ENCODE peak calls at places on chromosomes 5 and 9, in four cellular contexts. One of them, this sample, is unnamed.

GRCh38 chr9:116087246-116087645 is 66.3 kb upstream of the PAPPA start:
- DNase-seq in GM12878: no peak
- DNase-seq in SK-N-SH: no peak
- DNase-seq in A549: peak; percentile 71
- DNase-seq in this sample: no peak

GRCh38 chr5:149325166-149325735 is 20.0 kb upstream of the GRPEL2 start:
- DNase-seq in GM12878: no peak
- DNase-seq in SK-N-SH: no peak
- DNase-seq in A549: no peak
- DNase-seq in this sample: no peak

GRCh38 chr5:168314735-168315411 is 23.4 kb downstream of the WWC1 start:
- DNase-seq in GM12878: no peak
- DNase-seq in SK-N-SH: no peak
- DNase-seq in A549: peak; percentile 98
- DNase-seq in this sample: peak; percentile 97

GRCh38 chr9:79193001-79193400 is 378.8 kb upstream of the TLE4 start:
- DNase-seq in GM12878: no peak
- DNase-seq in SK-N-SH: no peak
- DNase-seq in A549: no peak
- DNase-seq in this sample: no peak

GRCh38 chr9:127168756-127169506 is 46.5 kb upstream of the ANGPTL2 start:
- DNase-seq in GM12878: no peak
- DNase-seq in SK-N-SH: no peak
- DNase-seq in A549: no peak
- DNase-seq in this sample: no peak

GRCh38 chr5:134440185-134440755 is 28.6 kb upstream of the CDKN2AIPNL start:
- DNase-seq in GM12878: no peak
- DNase-seq in SK-N-SH: no peak
- DNase-seq in A549: no peak
- DNase-seq in this sample: no peak

GRCh38 chr9:129834489-129835127 is 467 bp downstream of the C9orf78 start:
- DNase-seq in GM12878: no peak
- DNase-seq in SK-N-SH: peak; percentile 44
- DNase-seq in A549: no peak
- DNase-seq in this sample: peak; percentile 7

GRCh38 chr9:115997923-115998322 is 155.7 kb upstream of the PAPPA start:
- DNase-seq in GM12878: no peak
- DNase-seq in SK-N-SH: no peak
- DNase-seq in A549: no peak
- DNase-seq in this sample: no peak

GRCh38 chr5:80686757-80687156 is 32.0 kb upstream of the DHFR start:
- DNase-seq in GM12878: no peak
- DNase-seq in SK-N-SH: no peak
- DNase-seq in A549: peak; percentile 9
- DNase-seq in this sample: peak; percentile 6

GRCh38 chr5:134549714-134550113 is 24.2 kb downstream of the JADE2 start:
- DNase-seq in GM12878: no peak
- DNase-seq in SK-N-SH: no peak
- DNase-seq in A549: no peak
- DNase-seq in this sample: no peak

GRCh38 chr9:103364753-103365152 is 369.6 kb downstream of the CYLC2 start:
- DNase-seq in GM12878: no peak
- DNase-seq in SK-N-SH: no peak
- DNase-seq in A549: peak; percentile 18
- DNase-seq in this sample: no peak

GRCh38 chr5:149500922-149501582 is 50.2 kb downstream of the CSNK1A1 start:
- DNase-seq in GM12878: no peak
- DNase-seq in SK-N-SH: no peak
- DNase-seq in A549: no peak
- DNase-seq in this sample: no peak

GRCh38 chr9:35407846-35408245 is 82.1 kb upstream of the RUSC2 start:
- DNase-seq in GM12878: no peak
- DNase-seq in SK-N-SH: no peak
- DNase-seq in A549: no peak
- DNase-seq in this sample: no peak

GRCh38 chr9:16445141-16445920 is 425.1 kb downstream of the BNC2 start:
- DNase-seq in GM12878: no peak
- DNase-seq in SK-N-SH: no peak
- DNase-seq in A549: peak; percentile 82
- DNase-seq in this sample: peak; percentile 0

GRCh38 chr5:145295236-145295635 is 539.9 kb downstream of the PRELID2 start:
- DNase-seq in GM12878: no peak
- DNase-seq in SK-N-SH: no peak
- DNase-seq in A549: no peak
- DNase-seq in this sample: no peak

GRCh38 chr9:18636781-18637180 is 162.8 kb downstream of the ADAMTSL1 start:
- DNase-seq in GM12878: no peak
- DNase-seq in SK-N-SH: no peak
- DNase-seq in A549: no peak
- DNase-seq in this sample: no peak

GRCh38 chr9:35940474-35941467 is 17.2 kb downstream of the OR2S2 start:
- DNase-seq in GM12878: no peak
- DNase-seq in SK-N-SH: no peak
- DNase-seq in A549: no peak
- DNase-seq in this sample: no peak

GRCh38 chr5:134920848-134921575 is 16.1 kb downstream of the PCBD2 start:
- DNase-seq in GM12878: no peak
- DNase-seq in SK-N-SH: no peak
- DNase-seq in A549: no peak
- DNase-seq in this sample: no peak

GRCh38 chr5:144191998-144192397 is 21.3 kb downstream of the KCTD16 start:
- DNase-seq in GM12878: peak; percentile 73
- DNase-seq in SK-N-SH: no peak
- DNase-seq in A549: peak; percentile 91
- DNase-seq in this sample: peak; percentile 42

GRCh38 chr9:85349046-85349445 is 392.7 kb downstream of the AGTPBP1 start:
- DNase-seq in GM12878: no peak
- DNase-seq in SK-N-SH: no peak
- DNase-seq in A549: no peak
- DNase-seq in this sample: no peak

GRCh38 chr5:76718381-76718832 is 2.5 kb downstream of the F2R start:
- DNase-seq in GM12878: no peak
- DNase-seq in SK-N-SH: no peak
- DNase-seq in A549: no peak
- DNase-seq in this sample: no peak

GRCh38 chr5:148060309-148060708 is 3.5 kb upstream of the SPINK5 start:
- DNase-seq in GM12878: no peak
- DNase-seq in SK-N-SH: no peak
- DNase-seq in A549: no peak
- DNase-seq in this sample: no peak

GRCh38 chr5:106454651-106455415 is 1215.9 kb downstream of the EFNA5 start:
- DNase-seq in GM12878: no peak
- DNase-seq in SK-N-SH: peak; percentile 2
- DNase-seq in A549: peak; percentile 55
- DNase-seq in this sample: peak; percentile 5

GRCh38 chr5:97181856-97182545 is 1.0 kb downstream of the RIOK2 start:
- DNase-seq in GM12878: no peak
- DNase-seq in SK-N-SH: no peak
- DNase-seq in A549: no peak
- DNase-seq in this sample: no peak

GRCh38 chr5:43638556-43638955 is 35.6 kb downstream of the NNT start:
- DNase-seq in GM12878: no peak
- DNase-seq in SK-N-SH: no peak
- DNase-seq in A549: no peak
- DNase-seq in this sample: no peak

GRCh38 chr9:131358438-131359029 is 35.4 kb upstream of the PRRC2B start:
- DNase-seq in GM12878: no peak
- DNase-seq in SK-N-SH: no peak
- DNase-seq in A549: no peak
- DNase-seq in this sample: no peak

GRCh38 chr5:34897646-34898045 is 17.7 kb downstream of the RAD1 start:
- DNase-seq in GM12878: no peak
- DNase-seq in SK-N-SH: no peak
- DNase-seq in A549: no peak
- DNase-seq in this sample: no peak

GRCh38 chr9:129584136-129584535 is 36.8 kb downstream of the C9orf50 start:
- DNase-seq in GM12878: peak; percentile 76
- DNase-seq in SK-N-SH: peak; percentile 85
- DNase-seq in A549: peak; percentile 86
- DNase-seq in this sample: peak; percentile 82

GRCh38 chr9:91421987-91422765 is 1.5 kb downstream of the NFIL3 start:
- DNase-seq in GM12878: no peak
- DNase-seq in SK-N-SH: peak; percentile 29
- DNase-seq in A549: no peak
- DNase-seq in this sample: peak; percentile 40

GRCh38 chr9:37382161-37382981 is 40.1 kb upstream of the GRHPR start:
- DNase-seq in GM12878: peak; percentile 70
- DNase-seq in SK-N-SH: no peak
- DNase-seq in A549: no peak
- DNase-seq in this sample: no peak

GRCh38 chr5:137649228-137649890 is 86.5 kb downstream of the KLHL3 start:
- DNase-seq in GM12878: no peak
- DNase-seq in SK-N-SH: no peak
- DNase-seq in A549: no peak
- DNase-seq in this sample: no peak
- TF ChIP-seq PBX3 in GM12878: no peak
- TF ChIP-seq PBX3 in SK-N-SH: no peak
- TF ChIP-seq PBX3 in A549: no peak
- TF ChIP-seq PBX3 in this sample: no peak

DNA sequence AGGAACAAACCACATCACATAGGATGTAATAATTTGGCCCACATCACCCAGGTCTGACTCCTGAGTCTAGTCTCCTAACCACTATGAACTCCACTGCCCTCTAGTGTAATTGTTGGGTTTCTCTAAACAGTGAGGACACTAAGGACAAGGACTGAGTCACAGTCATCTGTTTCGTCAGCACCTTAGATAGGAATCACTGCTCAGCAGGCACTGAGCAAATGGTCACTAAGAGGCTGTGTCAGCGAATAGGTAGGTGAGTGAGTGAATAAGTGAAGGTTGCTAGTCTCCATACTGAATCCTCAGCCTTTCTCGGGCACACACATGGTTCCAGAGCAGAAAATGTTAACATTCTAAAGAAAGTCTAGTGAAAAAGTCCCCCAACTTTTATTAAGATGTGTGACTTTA is 278.6 kb downstream of the SPOCK1 start:
- DNase-seq in GM12878: no peak
- DNase-seq in SK-N-SH: peak; percentile 42
- DNase-seq in A549: peak; percentile 87
- DNase-seq in this sample: peak; percentile 76
- TF ChIP-seq PBX3 in GM12878: no peak
- TF ChIP-seq PBX3 in SK-N-SH: no peak
- TF ChIP-seq PBX3 in A549: no peak
- TF ChIP-seq PBX3 in this sample: no peak

DNA sequence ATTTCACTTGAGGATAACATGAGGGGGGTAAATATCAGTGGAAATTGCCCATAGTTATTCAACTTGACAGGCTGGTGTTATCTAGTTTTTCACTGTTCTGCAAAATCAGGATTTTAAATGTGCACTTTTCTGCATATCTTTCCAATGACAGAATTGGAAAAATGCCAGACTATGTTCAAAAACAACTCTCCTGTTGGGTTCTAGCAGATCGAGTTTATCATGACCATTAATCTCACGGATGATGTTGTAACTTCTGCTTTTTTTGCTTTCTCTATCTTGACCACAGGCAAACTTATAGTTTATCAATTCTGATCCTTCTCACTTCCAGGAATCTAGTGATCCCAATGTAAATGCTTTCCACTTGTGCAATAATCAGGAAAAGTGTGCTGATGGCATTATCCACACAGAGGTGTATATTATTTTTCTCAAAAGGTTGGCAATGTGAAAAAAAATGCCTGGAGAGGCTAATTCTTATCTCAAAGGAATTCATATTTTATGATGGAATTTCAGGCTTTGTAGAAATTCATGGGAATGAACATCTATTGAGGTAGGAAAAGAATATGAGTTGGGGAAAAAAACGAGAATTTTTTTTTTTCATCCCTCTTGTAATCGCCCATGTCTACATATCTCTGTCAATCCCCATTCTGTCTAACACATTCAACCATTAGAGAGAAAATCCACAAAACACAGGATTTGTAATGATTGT is 73.6 kb upstream of the DAB2 start:
- DNase-seq in GM12878: no peak
- DNase-seq in SK-N-SH: no peak
- DNase-seq in A549: no peak
- DNase-seq in this sample: no peak
- TF ChIP-seq PBX3 in GM12878: no peak
- TF ChIP-seq PBX3 in SK-N-SH: peak; percentile 75
- TF ChIP-seq PBX3 in A549: no peak
- TF ChIP-seq PBX3 in this sample: no peak

DNA sequence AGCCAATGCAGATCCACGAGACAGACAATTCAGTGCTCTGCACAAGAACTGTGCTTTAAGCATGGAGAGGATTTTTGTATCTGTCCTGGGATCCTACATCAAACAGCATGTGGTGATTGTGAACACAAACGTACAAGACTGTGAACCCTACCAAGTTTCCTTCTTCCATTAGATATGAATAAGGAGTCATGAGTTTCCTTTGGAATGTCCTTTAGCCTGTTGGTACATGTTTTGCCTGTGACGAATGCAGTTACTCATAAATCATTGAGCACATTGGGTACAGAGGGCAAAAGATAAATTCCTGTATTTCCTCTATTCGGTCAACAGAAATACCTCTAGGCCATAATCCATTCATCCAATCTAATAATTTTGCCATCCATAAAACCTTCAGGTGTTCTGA is 61.5 kb downstream of the FXN start:
- DNase-seq in GM12878: no peak
- DNase-seq in SK-N-SH: no peak
- DNase-seq in A549: no peak
- DNase-seq in this sample: no peak
- TF ChIP-seq PBX3 in GM12878: no peak
- TF ChIP-seq PBX3 in SK-N-SH: no peak
- TF ChIP-seq PBX3 in A549: no peak
- TF ChIP-seq PBX3 in this sample: no peak

GRCh38 chr9:110081395-110081794 is 126.6 kb downstream of the C9orf152 start:
- DNase-seq in GM12878: no peak
- DNase-seq in SK-N-SH: no peak
- DNase-seq in A549: no peak
- DNase-seq in this sample: no peak

GRCh38 chr9:110088099-110088498 is 119.9 kb downstream of the C9orf152 start:
- DNase-seq in GM12878: no peak
- DNase-seq in SK-N-SH: no peak
- DNase-seq in A549: peak; percentile 19
- DNase-seq in this sample: no peak

GRCh38 chr9:110078626-110079025 is 129.3 kb downstream of the C9orf152 start:
- DNase-seq in GM12878: no peak
- DNase-seq in SK-N-SH: no peak
- DNase-seq in A549: no peak
- DNase-seq in this sample: no peak

GRCh38 chr9:110086537-110086936 is 121.4 kb downstream of the C9orf152 start:
- DNase-seq in GM12878: no peak
- DNase-seq in SK-N-SH: no peak
- DNase-seq in A549: no peak
- DNase-seq in this sample: no peak

DNA sequence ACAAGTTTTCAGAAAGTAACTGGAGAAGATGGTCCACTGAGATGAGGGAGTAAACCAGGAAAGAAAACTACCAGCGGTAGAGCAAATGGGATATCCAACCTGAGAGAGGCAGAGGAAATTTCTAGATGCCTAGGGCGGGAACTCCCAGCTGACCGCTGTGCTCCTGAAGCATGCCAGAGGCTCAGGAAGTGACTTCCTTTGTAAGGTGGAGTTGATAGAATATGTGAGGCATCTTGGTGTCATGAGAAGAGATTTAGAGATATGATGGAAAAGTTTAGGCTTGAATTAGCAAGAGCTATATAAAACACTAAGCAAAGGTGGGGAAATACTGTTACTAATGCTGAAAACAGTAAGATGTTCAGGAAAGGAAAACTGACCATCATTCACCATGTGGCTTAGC is 124.1 kb downstream of the C9orf152 start:
- DNase-seq in GM12878: no peak
- DNase-seq in SK-N-SH: no peak
- DNase-seq in A549: no peak
- DNase-seq in this sample: no peak
- TF ChIP-seq PBX3 in GM12878: no peak
- TF ChIP-seq PBX3 in SK-N-SH: no peak
- TF ChIP-seq PBX3 in A549: no peak
- TF ChIP-seq PBX3 in this sample: no peak